ENCODE peak calls at places on chromosomes 2 and 18, in seven cellular contexts. Y is esophagus muscularis mucosa, H is HCT116, G is GM23338, R is Panc1, I is endothelial cell of umbilical vein, V is stomach. C is an unnamed sample.

GRCh38 chr2:123717616-123718279 is 307.3 kb upstream of the CNTNAP5 start:
- DNase-seq in I (no peak), V (no peak), G (no peak), Y (no peak), H (no peak), R (no peak), C (no peak)

GRCh38 chr2:84938194-84938879 is 32.6 kb upstream of the KCMF1 start:
- DNase-seq in V (no peak), R (no peak), Y (no peak), H (peak), G (no peak), I (no peak), C (no peak)

GRCh38 chr2:223113161-223113560 is 61.2 kb downstream of the KCNE4 start:
- DNase-seq in V (no peak), I (peak), G (no peak), H (no peak), Y (no peak), R (no peak), C (no peak)

GRCh38 chr2:59015027-59015426 is 773.9 kb upstream of the FANCL start:
- DNase-seq in G (no peak), R (no peak), I (no peak), Y (no peak), H (no peak), V (no peak), C (no peak)

GRCh38 chr2:122627388-122627787 is 871.9 kb downstream of the TSN start:
- DNase-seq in G (no peak), V (no peak), Y (no peak), I (no peak), R (no peak), H (no peak), C (no peak)

GRCh38 chr2:70368545-70368944 is 66.7 kb upstream of the FAM136A start:
- DNase-seq in V (no peak), G (no peak), H (no peak), I (no peak), R (no peak), Y (no peak), C (no peak)

GRCh38 chr18:50694147-50694546 is 125.7 kb downstream of the MRO start:
- DNase-seq in R (no peak), I (no peak), Y (no peak), H (no peak), V (no peak), G (no peak), C (no peak)

GRCh38 chr2:127419448-127420038 is 1.3 kb downstream of the PROC start:
- DNase-seq in R (no peak), G (no peak), V (peak), H (no peak), I (no peak), Y (no peak), C (no peak)

GRCh38 chr18:71168576-71169145 is 879.8 kb downstream of the SOCS6 start:
- DNase-seq in G (no peak), R (no peak), V (no peak), Y (no peak), I (peak), H (no peak), C (no peak)

GRCh38 chr2:57987835-57988573 is 58.6 kb upstream of the VRK2 start:
- DNase-seq in H (no peak), I (no peak), Y (no peak), V (no peak), G (no peak), R (no peak), C (no peak)

GRCh38 chr2:45119038-45119437 is 109.8 kb upstream of the SIX2 start:
- DNase-seq in R (peak), G (no peak), V (no peak), I (no peak), Y (peak), H (no peak), C (no peak)

GRCh38 chr2:147082850-147083522 is 761.8 kb upstream of the ACVR2A start:
- DNase-seq in V (peak), G (peak), R (peak), Y (no peak), I (peak), H (peak), C (peak)

GRCh38 chr2:179020156-179020750 is 29.7 kb downstream of the CCDC141 start:
- DNase-seq in H (peak), R (peak), G (peak), I (peak), V (peak), Y (no peak), C (no peak)

GRCh38 chr18:46950064-46950656 is 32.8 kb downstream of the KATNAL2 start:
- DNase-seq in G (peak), H (no peak), V (no peak), R (no peak), I (peak), Y (no peak), C (no peak)

GRCh38 chr18:68549257-68549871 is 165.5 kb downstream of the TMX3 start:
- DNase-seq in H (no peak), G (no peak), R (no peak), V (no peak), Y (no peak), I (no peak), C (no peak)

GRCh38 chr2:40279001-40279400 is 172.9 kb downstream of the SLC8A1 start:
- DNase-seq in I (peak), Y (no peak), G (no peak), V (no peak), H (no peak), R (no peak), C (no peak)

GRCh38 chr2:223970343-223971128 is 13.3 kb downstream of the MRPL44 start:
- DNase-seq in V (peak), I (peak), R (peak), Y (no peak), H (peak), G (peak), C (no peak)

GRCh38 chr18:68448736-68449135 is 266.2 kb downstream of the TMX3 start:
- DNase-seq in I (no peak), R (no peak), V (no peak), H (no peak), G (no peak), Y (no peak), C (no peak)

GRCh38 chr2:37356299-37356698 is 11.9 kb downstream of the QPCT start:
- DNase-seq in H (no peak), I (no peak), R (no peak), Y (no peak), V (no peak), G (peak), C (no peak)

GRCh38 chr2:204655101-204655500 is 109.8 kb downstream of the PARD3B start:
- DNase-seq in H (no peak), V (no peak), G (no peak), R (no peak), Y (no peak), I (no peak), C (no peak)

GRCh38 chr2:240280621-240281020 is 140.2 kb upstream of the OTOS start:
- DNase-seq in H (no peak), V (no peak), Y (no peak), G (no peak), R (no peak), I (no peak), C (no peak)

GRCh38 chr2:203835420-203835819 is 32.2 kb upstream of the CTLA4 start:
- DNase-seq in G (no peak), I (no peak), H (no peak), R (no peak), Y (peak), V (no peak), C (no peak)

GRCh38 chr2:124530203-124530602 is 505.1 kb downstream of the CNTNAP5 start:
- DNase-seq in V (no peak), R (no peak), I (no peak), H (no peak), G (no peak), Y (no peak), C (no peak)

GRCh38 chr2:105866439-105867170 is 121.9 kb downstream of the NCK2 start:
- DNase-seq in I (no peak), R (no peak), Y (no peak), G (no peak), H (no peak), V (no peak), C (no peak)

GRCh38 chr2:80519121-80519643 is 214.6 kb upstream of the LRRTM1 start:
- DNase-seq in H (no peak), I (no peak), Y (no peak), R (no peak), G (no peak), V (no peak), C (no peak)

GRCh38 chr2:205685314-205686230 is 3.3 kb downstream of the NRP2 start:
- DNase-seq in I (peak), H (no peak), R (no peak), V (peak), Y (peak), G (peak), C (no peak)
- H3K27ac ChIP-seq in I (peak), H (no peak), R (no peak), V (peak), Y (peak), G (no peak), C (no peak)

GRCh38 chr2:73946215-73946614 is 19.5 kb downstream of the DGUOK start:
- DNase-seq in R (no peak), I (no peak), G (no peak), Y (no peak), H (no peak), V (no peak), C (no peak)
- TF ChIP-seq POLR2AphosphoS5 in R (no peak), I (no peak), G (no peak), Y (no peak), H (no peak), V (no peak), C (no peak)

GRCh38 chr18:2961828-2962227 is 51.1 kb downstream of the LPIN2 start:
- DNase-seq in V (no peak), G (no peak), Y (no peak), I (no peak), R (no peak), H (no peak), C (peak)
- H3K27ac ChIP-seq in V (peak), G (no peak), Y (peak), I (no peak), R (peak), H (no peak), C (peak)

DNA sequence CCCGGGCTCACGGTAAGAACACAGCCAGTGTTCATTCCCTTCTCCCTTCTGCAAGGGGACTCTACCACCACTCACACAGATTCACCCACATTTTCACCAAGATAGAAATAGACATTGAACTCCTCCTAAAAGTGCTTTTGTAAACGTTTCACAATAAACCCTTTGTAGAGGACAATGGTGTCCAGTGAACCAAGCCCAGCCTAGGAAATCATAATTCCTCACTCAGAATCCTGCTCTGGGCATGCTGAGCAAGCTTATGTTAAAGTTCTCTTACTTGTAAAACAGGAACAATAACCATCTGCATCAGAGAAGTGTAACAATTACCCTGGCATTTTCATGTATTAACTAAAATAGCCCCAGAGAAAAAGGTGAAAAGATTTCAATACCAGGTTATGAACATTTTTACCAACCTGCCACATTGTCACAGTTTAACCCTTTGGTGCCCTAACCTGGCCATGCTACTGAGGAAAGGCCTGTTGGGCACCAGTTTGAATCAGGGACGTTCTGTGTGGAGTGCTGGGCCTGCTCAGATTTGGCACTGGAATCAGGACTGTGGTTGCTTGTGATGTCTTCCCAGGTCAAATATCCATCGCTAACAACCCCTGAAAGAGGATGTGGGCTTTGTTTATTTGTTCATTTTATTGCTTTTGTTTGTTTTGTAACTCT is 22.5 kb upstream of the NDUFV2 start:
- DNase-seq in V (no peak), I (no peak), G (no peak), Y (no peak), H (no peak), R (no peak), C (no peak)
- TF ChIP-seq POLR2AphosphoS5 in V (no peak), I (no peak), G (no peak), Y (no peak), H (no peak), R (no peak), C (no peak)

GRCh38 chr2:200321780-200322534 is 15.5 kb downstream of the SPATS2L start:
- DNase-seq in G (no peak), I (no peak), V (no peak), Y (no peak), R (no peak), H (no peak), C (no peak)
- H3K27ac ChIP-seq in G (peak), I (no peak), V (no peak), Y (no peak), R (peak), H (no peak), C (no peak)

GRCh38 chr2:217585362-217585761 is 417.4 kb downstream of the TNS1 start:
- DNase-seq in G (no peak), H (no peak), I (no peak), Y (peak), R (no peak), V (no peak), C (no peak)
- TF ChIP-seq POLR2AphosphoS5 in G (no peak), H (no peak), I (no peak), Y (peak), R (no peak), V (no peak), C (no peak)

C was measured in HL-60.